ENCODE peak calls at places on chromosomes 16 and 17, in nine cellular contexts. E is sigmoid colon, K is skeletal muscle cell, H is ovary, R is hepatocyte, M is lower leg skin, N is K562, W is IMR-90, A is GM12865. J is an unnamed sample.

GRCh38 chr16:3020247-3020603 is at the start of gene TNFRSF12A:
- DNase-seq in E (peak), K (no peak), H (peak), R (peak), M (peak), N (peak), W (peak), A (peak), J (peak)

GRCh38 chr16:23448392-23448791 is 4.6 kb downstream of the COG7 start:
- DNase-seq in E (no peak), K (no peak), H (no peak), R (no peak), M (no peak), N (no peak), W (peak), A (no peak), J (no peak)

GRCh38 chr16:84357191-84357651 is 11.1 kb upstream of the ATP2C2 start:
- DNase-seq in E (no peak), K (no peak), H (no peak), R (no peak), M (no peak), N (no peak), W (peak), A (no peak), J (peak)

GRCh38 chr17:48190871-48191270 is 83.3 kb downstream of the SNX11 start:
- DNase-seq in E (no peak), K (no peak), H (no peak), R (no peak), M (no peak), N (no peak), W (no peak), A (no peak), J (no peak)

GRCh38 chr16:29320274-29320999 is 86.1 kb downstream of the NPIPB11 start:
- DNase-seq in E (no peak), K (no peak), H (no peak), R (no peak), M (no peak), N (no peak), W (no peak), A (no peak), J (no peak)

GRCh38 chr17:49519781-49520180 is 24.7 kb downstream of the NGFR start:
- DNase-seq in E (no peak), K (no peak), H (no peak), R (no peak), M (no peak), N (no peak), W (no peak), A (no peak), J (no peak)

GRCh38 chr17:79622201-79622601 is 11.3 kb upstream of the RBFOX3 start:
- DNase-seq in E (peak), K (no peak), H (peak), R (no peak), M (no peak), N (no peak), W (no peak), A (no peak), J (peak)

GRCh38 chr16:30088237-30088831 is 3.4 kb downstream of the TBX6 start:
- DNase-seq in E (no peak), K (no peak), H (no peak), R (no peak), M (no peak), N (no peak), W (no peak), A (no peak), J (no peak)

GRCh38 chr17:73360961-73361761 is 49.4 kb upstream of the CDC42EP4 start:
- DNase-seq in E (no peak), K (no peak), H (no peak), R (no peak), M (no peak), N (no peak), W (no peak), A (no peak), J (no peak)

GRCh38 chr17:74750327-74751069 is 2.1 kb downstream of the NHERF1 start:
- DNase-seq in E (no peak), K (no peak), H (no peak), R (peak), M (no peak), N (no peak), W (no peak), A (no peak), J (no peak)

GRCh38 chr17:6084226-6085161 is 14.3 kb downstream of the WSCD1 start:
- DNase-seq in E (no peak), K (peak), H (no peak), R (no peak), M (no peak), N (no peak), W (no peak), A (no peak), J (peak)

DNA sequence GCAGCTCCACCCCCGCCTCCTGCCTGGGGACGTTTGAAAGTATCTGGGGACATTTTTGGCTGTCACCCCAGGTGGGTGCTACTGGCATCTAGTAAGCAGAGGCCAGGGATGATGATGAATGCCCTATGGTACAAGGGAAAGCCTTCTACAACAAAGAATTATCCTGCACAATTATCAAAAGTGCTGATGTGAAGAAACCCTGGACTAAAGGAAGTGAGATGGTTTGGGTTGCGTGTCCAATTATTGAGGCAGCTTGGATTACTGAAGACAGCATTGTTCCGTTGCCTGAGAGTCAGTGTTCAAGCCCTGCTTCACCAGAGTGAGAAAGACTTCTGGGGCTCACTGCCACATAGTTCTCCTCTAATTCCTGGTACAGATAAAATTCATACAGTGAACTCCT is 343.4 kb downstream of the CA10 start:
- DNase-seq in E (no peak), K (no peak), H (no peak), R (no peak), M (no peak), N (no peak), W (no peak), A (no peak), J (no peak)
- H3K4me3 ChIP-seq in E (no peak), K (no peak), H (no peak), R (no peak), M (no peak), N (no peak), W (no peak), A (no peak), J (no peak)

DNA sequence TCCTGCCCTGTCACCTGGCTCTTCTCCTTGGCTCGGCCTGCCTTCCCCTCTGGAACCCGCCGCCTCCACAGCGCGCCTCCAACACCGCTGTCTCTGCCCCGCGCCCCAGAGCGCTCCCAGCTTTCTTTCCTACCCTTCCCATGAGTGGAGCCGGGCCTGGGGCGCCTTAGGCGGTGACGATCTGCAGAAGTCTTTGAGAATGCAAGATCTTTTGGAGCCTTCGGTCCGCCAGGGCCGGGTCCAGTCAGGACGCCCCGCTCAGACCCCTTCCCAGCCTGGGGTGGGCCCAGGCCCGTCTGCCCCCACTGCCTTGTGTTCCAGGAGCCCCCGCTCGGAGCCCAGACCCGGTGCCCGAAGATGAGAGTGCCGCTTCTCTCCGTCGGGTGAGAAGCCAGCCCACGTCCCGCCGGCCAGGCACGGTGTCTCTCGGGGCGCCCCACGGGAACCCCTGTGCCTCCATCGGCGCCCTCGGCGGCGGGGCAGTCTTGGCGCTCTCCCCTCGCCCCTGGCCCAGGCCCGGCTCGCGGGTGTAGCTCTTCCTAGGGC is 40.0 kb downstream of the MRM1 start:
- DNase-seq in E (no peak), K (no peak), H (no peak), R (no peak), M (no peak), N (no peak), W (no peak), A (no peak), J (no peak)
- H3K4me3 ChIP-seq in E (no peak), K (peak), H (no peak), R (peak), M (peak), N (no peak), W (no peak), A (no peak), J (peak)

GRCh38 chr16:78789556-78789955 is 690.1 kb downstream of the WWOX start:
- DNase-seq in E (no peak), K (no peak), H (no peak), R (no peak), M (no peak), N (no peak), W (no peak), A (no peak), J (no peak)
- H3K4me3 ChIP-seq in E (no peak), K (no peak), H (no peak), R (no peak), M (no peak), N (no peak), W (no peak), A (no peak), J (no peak)

GRCh38 chr17:57662021-57662420 is 83.1 kb downstream of the CCDC182 start:
- DNase-seq in E (peak), K (no peak), H (no peak), R (no peak), M (no peak), N (no peak), W (no peak), A (no peak), J (no peak)
- H3K4me3 ChIP-seq in E (no peak), K (no peak), H (no peak), R (no peak), M (no peak), N (no peak), W (no peak), A (no peak), J (peak)

GRCh38 chr17:7588553-7589203 is 1.2 kb downstream of the SOX15 start:
- DNase-seq in E (no peak), K (no peak), H (no peak), R (no peak), M (no peak), N (no peak), W (no peak), A (no peak), J (no peak)
- H3K4me3 ChIP-seq in E (peak), K (peak), H (peak), R (no peak), M (peak), N (no peak), W (no peak), A (no peak), J (peak)

DNA sequence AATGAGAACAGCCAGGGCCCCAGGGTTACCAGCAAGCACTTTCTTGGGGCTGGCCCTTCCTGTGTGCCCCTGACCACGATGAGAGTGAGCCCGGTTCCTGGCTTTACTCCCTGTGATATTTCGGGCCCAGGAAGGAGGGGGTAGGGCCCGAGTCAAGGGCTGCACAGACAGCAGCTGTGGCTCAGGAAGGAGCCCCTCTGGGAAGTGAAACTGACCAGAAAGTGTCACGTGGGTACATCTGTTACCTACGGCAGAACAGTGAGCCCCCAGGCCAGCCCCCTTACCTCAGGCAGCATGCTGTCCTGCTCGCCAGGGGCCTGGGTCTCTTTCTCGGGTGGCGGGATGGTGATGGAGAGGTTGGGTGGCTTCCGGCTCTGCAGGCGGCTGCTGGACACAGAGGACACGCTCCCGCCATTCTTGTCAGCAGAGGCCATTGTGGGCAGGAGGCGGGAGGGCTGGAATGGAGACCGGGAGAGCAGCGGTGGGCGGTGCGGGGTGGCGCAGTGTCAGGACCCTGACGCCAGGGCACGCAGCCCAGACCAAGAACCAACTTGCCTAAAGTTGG is 13.8 kb downstream of the AANAT start:
- DNase-seq in E (peak), K (no peak), H (no peak), R (no peak), M (no peak), N (no peak), W (no peak), A (peak), J (no peak)
- H3K4me3 ChIP-seq in E (no peak), K (no peak), H (no peak), R (no peak), M (no peak), N (no peak), W (no peak), A (peak), J (no peak)

GRCh38 chr16:89561195-89562026 is 929 bp downstream of the RPL13 start:
- DNase-seq in E (no peak), K (no peak), H (no peak), R (no peak), M (no peak), N (no peak), W (no peak), A (peak), J (no peak)

GRCh38 chr16:89562027-89562599 is 1.6 kb downstream of the RPL13 start:
- DNase-seq in E (no peak), K (no peak), H (no peak), R (no peak), M (no peak), N (no peak), W (no peak), A (peak), J (no peak)

GRCh38 chr16:89563639-89564392 is 3.3 kb downstream of the RPL13 start:
- DNase-seq in E (no peak), K (no peak), H (no peak), R (no peak), M (no peak), N (no peak), W (no peak), A (peak), J (no peak)

GRCh38 chr16:89564476-89565255 is 4.2 kb downstream of the RPL13 start:
- DNase-seq in E (no peak), K (no peak), H (no peak), R (no peak), M (no peak), N (no peak), W (no peak), A (peak), J (no peak)

DNA sequence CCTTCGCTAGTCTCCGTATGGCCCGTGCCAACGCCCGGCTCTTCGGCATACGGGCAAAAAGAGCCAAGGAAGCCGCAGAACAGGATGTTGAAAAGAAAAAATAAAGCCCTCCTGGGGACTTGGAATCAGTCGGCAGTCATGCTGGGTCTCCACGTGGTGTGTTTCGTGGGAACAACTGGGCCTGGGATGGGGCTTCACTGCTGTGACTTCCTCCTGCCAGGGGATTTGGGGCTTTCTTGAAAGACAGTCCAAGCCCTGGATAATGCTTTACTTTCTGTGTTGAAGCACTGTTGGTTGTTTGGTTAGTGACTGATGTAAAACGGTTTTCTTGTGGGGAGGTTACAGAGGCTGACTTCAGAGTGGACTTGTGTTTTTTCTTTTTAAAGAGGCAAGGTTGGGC is 2.5 kb downstream of the RPL13 start:
- DNase-seq in E (no peak), K (no peak), H (no peak), R (no peak), M (no peak), N (no peak), W (no peak), A (no peak), J (no peak)
- H3K4me3 ChIP-seq in E (no peak), K (no peak), H (no peak), R (no peak), M (no peak), N (peak), W (no peak), A (peak), J (peak)

DNA sequence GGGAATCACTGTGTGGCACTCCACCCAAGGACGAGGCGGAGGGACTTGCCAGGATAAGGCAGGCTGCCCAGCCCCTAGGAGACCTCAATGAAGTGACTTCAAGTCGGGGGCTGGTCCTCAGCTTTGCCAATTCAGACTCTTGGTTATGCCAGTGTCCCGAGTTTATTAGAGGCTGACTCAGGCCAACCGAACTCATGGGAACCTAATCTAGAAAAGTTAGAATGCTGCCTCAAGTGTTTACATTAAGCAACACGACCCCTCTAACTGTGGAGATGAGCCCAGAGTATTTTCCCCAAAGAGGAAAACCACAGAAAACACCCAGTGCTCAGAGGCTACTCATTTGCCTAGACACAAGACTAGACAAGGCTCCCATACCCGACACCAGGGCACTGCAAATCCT is 1.1 kb upstream of the TEKT3 start:
- DNase-seq in E (no peak), K (no peak), H (no peak), R (no peak), M (no peak), N (no peak), W (peak), A (no peak), J (no peak)
- H3K4me3 ChIP-seq in E (no peak), K (no peak), H (no peak), R (no peak), M (no peak), N (no peak), W (no peak), A (no peak), J (no peak)

DNA sequence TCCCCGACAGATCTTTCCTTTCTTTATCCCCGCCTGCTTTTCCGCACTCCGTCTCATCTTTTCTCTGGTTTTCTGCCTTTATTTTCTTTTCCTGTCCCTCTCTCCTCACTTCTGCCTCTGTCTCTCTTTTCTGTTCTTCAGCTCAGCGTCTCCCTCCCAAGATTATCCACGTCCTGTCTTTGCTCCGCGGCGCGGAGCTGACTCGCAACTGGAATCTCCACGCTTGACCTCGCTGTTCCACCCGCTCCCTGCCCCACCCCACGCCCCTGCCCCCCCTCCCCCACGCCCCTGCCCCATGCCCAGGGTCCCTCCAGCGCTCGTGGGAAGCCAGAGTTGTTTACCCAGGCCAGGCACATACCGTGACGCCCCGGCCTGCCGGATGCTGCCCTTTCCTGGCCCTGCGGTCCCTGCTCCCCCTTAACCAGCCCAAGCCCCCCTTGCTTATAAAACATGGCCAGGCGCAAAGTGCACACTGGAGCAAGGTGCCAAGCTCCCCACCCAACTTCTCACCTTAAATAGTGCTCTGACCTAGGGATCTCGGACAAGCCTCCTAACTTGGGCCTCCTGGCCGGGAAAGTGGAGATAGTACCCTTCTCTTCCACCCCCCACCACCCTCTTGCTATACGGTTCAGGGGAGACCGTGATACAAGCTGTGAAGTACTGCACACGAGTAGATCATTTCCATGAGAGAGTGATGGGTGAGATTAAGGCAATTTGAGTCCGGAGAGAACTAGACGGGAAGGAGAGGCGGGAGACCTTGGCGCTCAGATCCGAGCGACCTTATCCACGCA is 4.7 kb upstream of the LHX1 start:
- DNase-seq in E (no peak), K (no peak), H (no peak), R (no peak), M (no peak), N (no peak), W (no peak), A (no peak), J (no peak)
- H3K4me3 ChIP-seq in E (no peak), K (no peak), H (no peak), R (no peak), M (no peak), N (no peak), W (no peak), A (no peak), J (no peak)

J was measured in dorsolateral prefrontal cortex.